ENCODE peak calls at places on chromosomes 1 and 21, in four cellular contexts. D is AG10803, L is bronchial epithelial cell, R is astrocyte. M is an unnamed sample.

GRCh38 chr21:42734323-42734971 is 81.0 kb downstream of the PDE9A start:
- DNase-seq in D (no peak), L (no peak), R (no peak), M (no peak)

GRCh38 chr1:241532864-241533263 is 686 bp downstream of the KMO start:
- DNase-seq in D (no peak), L (no peak), R (no peak), M (no peak)

GRCh38 chr1:205495237-205495823 is 9.1 kb upstream of the CDK18 start:
- DNase-seq in D (no peak), L (no peak), R (no peak), M (no peak)

GRCh38 chr1:2213576-2214505 is 14.3 kb upstream of the SKI start:
- DNase-seq in D (peak; percentile 93), L (no peak), R (peak; percentile 80), M (peak; percentile 89)

GRCh38 chr21:36859744-36860501 is 106.5 kb downstream of the HLCS start:
- DNase-seq in D (peak; percentile 47), L (peak; percentile 67), R (no peak), M (peak; percentile 54)

GRCh38 chr1:230992100-230992774 is 13.3 kb downstream of the ARV1 start:
- DNase-seq in D (no peak), L (peak; percentile 91), R (no peak), M (no peak)

GRCh38 chr1:198829948-198830347 is 191.1 kb downstream of the PTPRC start:
- DNase-seq in D (peak; percentile 17), L (peak; percentile 5), R (peak; percentile 14), M (peak; percentile 56)

GRCh38 chr1:226674892-226675719 is 64.0 kb downstream of the ITPKB start:
- DNase-seq in D (no peak), L (no peak), R (no peak), M (no peak)

GRCh38 chr1:205933672-205934618 is 9.3 kb downstream of the SLC26A9 start:
- DNase-seq in D (peak; percentile 83), L (peak; percentile 80), R (peak; percentile 75), M (peak; percentile 84)

GRCh38 chr1:209651148-209651547 is 1.1 kb downstream of the LAMB3 start:
- DNase-seq in D (peak; percentile 68), L (peak; percentile 73), R (peak; percentile 62), M (peak; percentile 73)

GRCh38 chr1:43057567-43057966 is 98.9 kb upstream of the SLC2A1 start:
- DNase-seq in D (no peak), L (no peak), R (no peak), M (no peak)

GRCh38 chr1:56472860-56473259 is 106.5 kb downstream of the PLPP3 start:
- DNase-seq in D (no peak), L (no peak), R (no peak), M (no peak)

GRCh38 chr21:29367335-29367734 is 68.6 kb downstream of the BACH1 start:
- DNase-seq in D (no peak), L (no peak), R (no peak), M (no peak)

GRCh38 chr21:40143822-40144525 is 276.7 kb downstream of the PCP4 start:
- DNase-seq in D (peak; percentile 36), L (peak; percentile 33), R (peak; percentile 12), M (peak; percentile 45)

GRCh38 chr1:154711416-154711815 is 103.4 kb upstream of the ADAR start:
- DNase-seq in D (no peak), L (peak; percentile 50), R (no peak), M (no peak)

GRCh38 chr1:3548156-3548893 is 63.0 kb downstream of the MEGF6 start:
- DNase-seq in D (peak; percentile 80), L (no peak), R (peak; percentile 63), M (peak; percentile 51)

GRCh38 chr1:184075040-184076029 is 23.8 kb downstream of the TSEN15 start:
- DNase-seq in D (peak; percentile 69), L (peak; percentile 55), R (peak; percentile 41), M (peak; percentile 83)

GRCh38 chr1:30787266-30787665 is 29.7 kb upstream of the LAPTM5 start:
- DNase-seq in D (no peak), L (no peak), R (no peak), M (no peak)

GRCh38 chr21:14877581-14878228 is 187.1 kb downstream of the NRIP1 start:
- DNase-seq in D (no peak), L (peak; percentile 67), R (peak; percentile 55), M (no peak)

GRCh38 chr1:220691039-220691684 is 999 bp downstream of the C1orf115 start:
- DNase-seq in D (no peak), L (no peak), R (no peak), M (no peak)

GRCh38 chr1:48776400-48777218 is at the start of gene BEND5:
- DNase-seq in D (no peak), L (no peak), R (peak; percentile 39), M (peak; percentile 32)

GRCh38 chr1:48777219-48777895 is 666 bp upstream of the BEND5 start:
- DNase-seq in D (no peak), L (peak; percentile 17), R (no peak), M (no peak)

GRCh38 chr1:48772221-48772620 is 4.5 kb downstream of the BEND5 start:
- DNase-seq in D (no peak), L (no peak), R (no peak), M (no peak)

GRCh38 chr1:48773133-48773532 is 3.6 kb downstream of the BEND5 start:
- DNase-seq in D (no peak), L (no peak), R (no peak), M (no peak)

GRCh38 chr1:48775817-48776399 is 783 bp downstream of the BEND5 start:
- DNase-seq in D (no peak), L (no peak), R (no peak), M (no peak)
- H3K4me3 ChIP-seq in D (peak overlapping the region; percentile 49), L (no peak overlapping the region), R (peak overlapping the region; percentile 45), M (peak overlapping the region; percentile 53)

GRCh38 chr21:35201288-35201687 is 152.2 kb upstream of the RUNX1 start:
- DNase-seq in D (no peak), L (no peak), R (no peak), M (no peak)
- TF ChIP-seq CTCF in D (no peak), L (no peak), R (no peak), M (no peak)

DNA sequence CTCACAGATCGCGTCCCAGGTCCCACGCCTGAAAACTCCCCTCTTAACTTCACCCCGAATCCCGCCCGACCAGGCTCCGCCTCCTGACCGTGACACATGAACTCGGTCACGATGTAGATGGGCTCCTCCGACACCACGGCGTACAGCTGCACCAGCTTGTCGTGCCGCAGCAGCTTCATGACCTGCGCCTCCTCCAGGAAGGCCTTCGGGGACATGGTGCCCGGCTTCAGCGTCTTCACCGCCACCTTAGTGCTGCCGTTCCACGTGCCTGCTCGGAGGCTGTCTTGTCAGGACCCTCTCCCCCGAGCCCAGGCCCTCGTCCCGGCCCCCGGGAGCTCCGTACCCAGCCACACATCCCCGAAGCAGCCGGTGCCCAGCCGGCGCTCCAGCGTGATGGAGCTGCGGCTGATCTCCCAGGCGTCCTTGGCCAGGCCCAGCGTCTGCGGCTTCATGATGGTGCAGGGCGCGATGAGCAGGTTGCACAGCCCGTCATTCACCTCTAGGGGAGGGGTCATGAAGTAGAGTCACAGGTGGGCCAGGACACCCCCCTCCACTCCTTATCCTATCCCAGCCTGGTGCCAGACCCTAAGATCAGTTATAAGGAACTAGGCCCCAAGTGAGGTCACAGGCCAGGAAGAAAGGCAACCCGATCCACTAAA is 11.5 kb upstream of the AHDC1 start:
- DNase-seq in D (no peak), L (no peak), R (no peak), M (no peak)
- H3K4me3 ChIP-seq in D (no peak overlapping the region), L (no peak overlapping the region), R (no peak overlapping the region), M (no peak overlapping the region)

GRCh38 chr1:202329891-202330290 is 11.8 kb downstream of the UBE2T start:
- DNase-seq in D (no peak), L (no peak), R (no peak), M (no peak)
- TF ChIP-seq CTCF in D (no peak), L (no peak), R (no peak), M (peak; percentile 0)

GRCh38 chr1:62448221-62448933 is 11.5 kb downstream of the USP1 start:
- DNase-seq in D (no peak), L (no peak), R (no peak), M (no peak)

GRCh38 chr1:62439652-62440371 is 3.0 kb downstream of the USP1 start:
- DNase-seq in D (no peak), L (no peak), R (no peak), M (peak; percentile 6)

GRCh38 chr1:62450301-62450700 is 13.5 kb downstream of the USP1 start:
- DNase-seq in D (no peak), L (no peak), R (no peak), M (no peak)

DNA sequence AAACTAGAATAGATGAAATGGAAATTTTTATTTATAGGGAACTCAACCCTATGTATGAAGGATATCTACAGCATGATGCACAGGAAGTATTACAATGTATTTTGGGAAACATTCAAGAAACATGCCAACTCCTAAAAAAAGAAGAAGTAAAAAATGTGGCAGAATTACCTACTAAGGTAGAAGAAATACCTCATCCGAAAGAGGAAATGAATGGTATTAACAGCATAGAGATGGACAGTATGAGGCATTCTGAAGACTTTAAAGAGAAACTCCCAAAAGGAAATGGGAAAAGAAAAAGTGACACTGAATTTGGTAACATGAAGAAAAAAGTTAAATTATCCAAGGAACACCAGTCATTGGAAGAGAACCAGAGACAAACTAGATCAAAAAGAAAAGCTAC is 7.9 kb downstream of the USP1 start:
- DNase-seq in D (no peak), L (no peak), R (no peak), M (no peak)
- H3K4me3 ChIP-seq in D (no peak overlapping the region), L (no peak overlapping the region), R (no peak overlapping the region), M (no peak overlapping the region)

DNA sequence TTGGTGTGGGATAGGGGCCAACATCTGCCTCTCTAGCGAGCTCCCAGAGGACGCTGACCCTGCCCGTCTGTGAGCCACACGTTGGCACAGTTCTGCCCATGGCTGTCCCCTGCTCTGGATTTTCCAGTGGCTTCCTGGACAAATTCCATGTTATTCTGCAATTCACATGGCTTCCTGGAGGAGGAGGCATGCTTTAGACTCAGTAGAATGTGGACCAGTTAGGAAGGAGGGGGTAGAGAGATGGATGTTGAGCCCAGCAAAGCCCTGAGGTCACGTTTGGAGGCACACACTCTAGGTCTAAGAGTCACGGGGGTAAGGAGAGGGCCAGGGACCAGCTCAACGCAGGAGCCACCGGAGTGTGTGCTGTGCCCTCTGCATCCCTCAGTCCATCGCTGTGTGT is 12.2 kb downstream of the COL8A2 start:
- DNase-seq in D (no peak), L (no peak), R (no peak), M (no peak)
- TF ChIP-seq CTCF in D (no peak), L (no peak), R (no peak), M (no peak)

GRCh38 chr1:233668146-233668724 is 54.3 kb downstream of the KCNK1 start:
- DNase-seq in D (peak; percentile 22), L (no peak), R (no peak), M (peak; percentile 4)
- H3K4me3 ChIP-seq in D (no peak overlapping the region), L (no peak overlapping the region), R (no peak overlapping the region), M (no peak overlapping the region)